ENCODE peak calls at places on chromosome 16, in four cellular contexts. N is HuH-7, Y is GM03348, I is osteocyte. H is an unnamed sample.

GRCh38 chr16:71870818-71871217 is 13.2 kb downstream of the ZNF821 start:
- DNase-seq in N (no peak), Y (no peak), I (no peak), H (no peak)

GRCh38 chr16:3690991-3691720 is 26.2 kb downstream of the TRAP1 start:
- DNase-seq in N (no peak), Y (peak), I (no peak), H (no peak)

GRCh38 chr16:20291807-20292206 is 35.5 kb downstream of the GP2 start:
- DNase-seq in N (no peak), I (no peak), Y (no peak), H (no peak)

GRCh38 chr16:89155184-89155679 is 16.3 kb upstream of the CDH15 start:
- DNase-seq in Y (peak), N (no peak), I (no peak), H (no peak)

GRCh38 chr16:82257990-82258389 is 88.0 kb upstream of the MPHOSPH6 start:
- DNase-seq in I (no peak), Y (no peak), N (no peak), H (no peak)

GRCh38 chr16:84765606-84766580 is 53.9 kb upstream of the CRISPLD2 start:
- DNase-seq in Y (no peak), N (no peak), I (no peak), H (no peak)

GRCh38 chr16:10950393-10950792 is 6.0 kb downstream of the CLEC16A start:
- DNase-seq in N (no peak), Y (no peak), I (no peak), H (no peak)

GRCh38 chr16:85699628-85700027 is 10.9 kb upstream of the GINS2 start:
- DNase-seq in I (no peak), Y (peak), N (no peak), H (no peak)

GRCh38 chr16:88522276-88522949 is 47.8 kb upstream of the ZC3H18 start:
- DNase-seq in N (no peak), I (no peak), Y (no peak), H (no peak)

GRCh38 chr16:1823821-1824220 is 2.8 kb downstream of the HAGH start:
- DNase-seq in I (no peak), N (peak), Y (peak), H (no peak)